ENCODE peak calls at places on chromosomes 16 and 17, in ten cellular contexts. Y is SK-N-SH; I is GM12865; P is lower leg skin; Z is endothelial cell of umbilical vein; T is Caco-2; B is CD8-positive, alpha-beta T cell; S is HFFc6; N is GM13977; G is HCT116. U is an unnamed sample.

GRCh38 chr16:52488837-52489289 is 58.1 kb downstream of the TOX3 start:
- DNase-seq in N (no peak), T (peak), S (no peak), P (no peak), I (no peak), B (no peak), Y (no peak), Z (no peak), G (no peak), U (no peak)

GRCh38 chr17:80539022-80539421 is 5.6 kb upstream of the RPTOR start:
- DNase-seq in T (peak), Z (peak), S (no peak), I (no peak), B (no peak), Y (no peak), G (no peak), N (no peak), P (no peak), U (peak)

GRCh38 chr16:3023415-3023668 is 400 bp downstream of the HCFC1R1 start:
- DNase-seq in G (peak), Y (no peak), B (no peak), T (no peak), N (no peak), S (peak), I (no peak), P (no peak), Z (no peak), U (no peak)

GRCh38 chr17:76527430-76528111 is 9.9 kb downstream of the CYGB start:
- DNase-seq in Y (peak), N (peak), Z (peak), G (no peak), S (no peak), P (no peak), T (peak), I (peak), B (peak), U (peak)

GRCh38 chr17:46916211-46916610 is 6.7 kb upstream of the GOSR2 start:
- DNase-seq in T (no peak), Z (no peak), Y (no peak), I (no peak), P (no peak), B (no peak), N (no peak), G (no peak), S (peak), U (no peak)

GRCh38 chr17:62625870-62626200 is 1.6 kb upstream of the MRC2 start:
- DNase-seq in P (no peak), G (no peak), T (no peak), I (no peak), B (no peak), Z (no peak), Y (peak), N (no peak), S (no peak), U (no peak)

GRCh38 chr17:59620518-59621259 is 994 bp downstream of the CLTC start:
- DNase-seq in I (peak), T (peak), B (peak), P (peak), Y (peak), S (peak), N (peak), Z (peak), G (peak), U (peak)

GRCh38 chr17:37124074-37124824 is 175.5 kb downstream of the AATF start:
- DNase-seq in Y (no peak), P (no peak), B (no peak), Z (no peak), I (no peak), G (no peak), N (no peak), S (no peak), T (no peak), U (no peak)

GRCh38 chr17:57921342-57921741 is 33.9 kb downstream of the CUEDC1 start:
- DNase-seq in S (no peak), T (no peak), P (no peak), B (no peak), G (no peak), Y (no peak), N (no peak), Z (no peak), I (no peak), U (no peak)

GRCh38 chr16:4314532-4315184 is 1.2 kb upstream of the GLIS2 start:
- DNase-seq in T (peak), N (no peak), G (peak), P (no peak), Y (peak), S (peak), B (no peak), Z (peak), I (peak), U (no peak)

GRCh38 chr17:18143044-18143936 is 34.7 kb downstream of the MYO15A start:
- DNase-seq in P (no peak), I (peak), N (no peak), Z (no peak), S (peak), Y (no peak), G (no peak), T (peak), B (no peak), U (peak)

GRCh38 chr16:74035816-74036215 is 260.8 kb upstream of the PSMD7 start:
- DNase-seq in G (peak), I (peak), Y (peak), B (no peak), P (no peak), N (peak), S (no peak), T (peak), Z (no peak), U (no peak)

GRCh38 chr17:63096426-63096825 is 130.4 kb downstream of the TANC2 start:
- DNase-seq in G (no peak), N (no peak), Z (no peak), I (no peak), B (no peak), T (no peak), P (no peak), Y (no peak), S (peak), U (no peak)

GRCh38 chr17:491086-492014 is 138.7 kb upstream of the RPH3AL start:
- DNase-seq in S (peak), G (no peak), Y (peak), N (peak), I (peak), Z (peak), B (no peak), P (no peak), T (peak), U (peak)

GRCh38 chr16:89386337-89386736 is 104.0 kb downstream of the ANKRD11 start:
- DNase-seq in I (no peak), P (no peak), N (no peak), S (no peak), Z (no peak), G (no peak), B (no peak), Y (no peak), T (no peak), U (no peak)

GRCh38 chr16:49635591-49636581 is 220.0 kb downstream of the ZNF423 start:
- DNase-seq in P (no peak), B (no peak), Z (no peak), G (no peak), I (no peak), N (no peak), T (no peak), Y (no peak), S (no peak), U (no peak)

GRCh38 chr16:87648236-87648635 is 45.9 kb downstream of the JPH3 start:
- DNase-seq in I (no peak), Y (peak), Z (no peak), S (no peak), P (no peak), T (no peak), B (no peak), N (no peak), G (no peak), U (no peak)

GRCh38 chr17:2484876-2485275 is 26.8 kb downstream of the METTL16 start:
- DNase-seq in S (no peak), N (no peak), Y (no peak), Z (no peak), P (peak), T (no peak), G (no peak), I (no peak), B (no peak), U (no peak)

GRCh38 chr17:82228842-82229685 is at the start of gene SLC16A3:
- DNase-seq in B (peak), I (peak), S (peak), Z (peak), P (no peak), Y (peak), N (peak), G (no peak), T (peak), U (peak)

GRCh38 chr16:1667271-1667670 is 10.8 kb upstream of the JPT2 start:
- DNase-seq in B (no peak), P (no peak), G (no peak), I (no peak), Z (no peak), S (no peak), T (no peak), Y (no peak), N (no peak), U (no peak)

GRCh38 chr17:55750750-55751641 is at the start of gene PCTP:
- DNase-seq in B (peak), Z (peak), N (peak), T (peak), P (peak), Y (peak), S (peak), G (peak), I (peak), U (peak)
- TF ChIP-seq CTCF in B (no peak), Z (peak), N (peak), T (peak), P (no peak), Y (peak), S (peak), G (no peak), I (peak), U (no peak)

GRCh38 chr16:77912617-77913016 is 109.7 kb upstream of the CLEC3A start:
- DNase-seq in Y (no peak), T (no peak), G (no peak), P (no peak), N (no peak), I (no peak), Z (no peak), B (no peak), S (no peak), U (no peak)
- TF ChIP-seq CTCF in Y (no peak), T (no peak), G (no peak), P (no peak), N (no peak), I (no peak), Z (no peak), B (no peak), S (no peak), U (no peak)

GRCh38 chr17:75239778-75240393 is 21.5 kb downstream of the GGA3 start:
- DNase-seq in I (no peak), T (no peak), Y (no peak), Z (no peak), N (no peak), B (no peak), G (no peak), S (no peak), P (no peak), U (no peak)
- TF ChIP-seq CTCF in I (no peak), T (no peak), Y (no peak), Z (no peak), N (no peak), B (no peak), G (no peak), S (no peak), P (no peak), U (no peak)

GRCh38 chr17:28347261-28347891 is 10.0 kb downstream of the POLDIP2 start:
- DNase-seq in S (peak), I (no peak), B (no peak), N (no peak), T (no peak), G (no peak), Y (no peak), P (no peak), Z (no peak), U (no peak)

GRCh38 chr17:28348979-28349378 is 8.3 kb downstream of the POLDIP2 start:
- DNase-seq in Y (no peak), B (no peak), P (no peak), G (no peak), I (no peak), S (no peak), T (no peak), N (no peak), Z (no peak), U (no peak)

GRCh38 chr17:28345420-28346198 is 10.0 kb downstream of the TNFAIP1 start:
- DNase-seq in Y (no peak), N (no peak), I (no peak), T (no peak), B (no peak), S (no peak), G (no peak), Z (peak), P (no peak), U (no peak)

GRCh38 chr17:28346199-28346580 is 10.6 kb downstream of the TNFAIP1 start:
- DNase-seq in S (no peak), N (no peak), T (no peak), I (no peak), G (no peak), B (no peak), Z (peak), Y (no peak), P (no peak), U (no peak)

DNA sequence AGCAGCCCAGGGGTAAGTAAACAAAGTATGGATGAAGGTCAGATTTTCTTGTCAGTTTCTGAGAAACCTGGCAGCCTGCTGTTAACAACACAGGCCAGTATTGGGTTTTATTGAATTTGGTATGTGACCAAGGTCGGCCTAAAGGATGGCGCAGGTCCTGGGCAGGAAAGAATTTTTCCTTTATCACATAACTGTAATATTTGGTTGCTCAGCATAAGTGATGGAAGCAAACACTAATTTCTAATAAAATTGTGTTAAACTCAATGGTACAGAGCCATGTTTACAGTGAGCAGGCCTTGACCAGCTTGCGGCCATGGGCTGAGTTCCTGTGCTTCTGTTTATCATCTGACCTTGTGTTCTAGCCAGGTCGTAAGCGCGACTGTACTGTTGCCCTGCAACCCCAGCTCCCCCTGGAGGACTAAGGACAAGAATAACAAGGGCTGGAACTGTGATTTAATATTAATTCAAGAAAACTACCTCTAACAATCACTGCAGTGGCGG is 10.5 kb downstream of the POLDIP2 start:
- DNase-seq in Y (peak), N (no peak), G (no peak), P (no peak), S (no peak), B (no peak), Z (peak), T (peak), I (peak), U (no peak)
- TF ChIP-seq CTCF in Y (peak), N (peak), G (peak), P (no peak), S (peak), B (no peak), Z (peak), T (peak), I (peak), U (no peak)

GRCh38 chr17:9982159-9982558 is 77.1 kb upstream of the RCVRN start:
- DNase-seq in P (no peak), N (no peak), S (no peak), Y (no peak), G (peak), Z (no peak), T (peak), I (peak), B (no peak), U (no peak)
- TF ChIP-seq CTCF in P (no peak), N (peak), S (peak), Y (peak), G (peak), Z (no peak), T (no peak), I (peak), B (no peak), U (no peak)